ENCODE peak calls at places on chromosomes 12 and 14, in five cellular contexts. N is HepG2, F is Panc1, S is stomach, V is esophagus muscularis mucosa. A is an unnamed sample.

GRCh38 chr12:132284618-132285310 is 44.6 kb downstream of the GALNT9 start:
- DNase-seq in N (no peak), V (no peak), F (no peak), S (no peak), A (no peak)

GRCh38 chr14:92439551-92440344 is 73.8 kb upstream of the RIN3 start:
- DNase-seq in F (no peak), S (no peak), N (no peak), V (no peak), A (no peak)

GRCh38 chr12:109871678-109872314 is 8.5 kb downstream of the GLTP start:
- DNase-seq in N (peak), V (no peak), S (peak), F (no peak), A (no peak)

GRCh38 chr14:55129428-55130193 is 559 bp downstream of the LGALS3 start:
- DNase-seq in N (peak), S (peak), V (peak), F (no peak), A (peak)

GRCh38 chr12:2876431-2877046 is 435 bp downstream of the FOXM1 start:
- DNase-seq in V (no peak), S (no peak), N (no peak), F (no peak), A (peak)

GRCh38 chr12:26378721-26379120 is 183.3 kb downstream of the SSPN start:
- DNase-seq in F (no peak), V (no peak), S (no peak), N (no peak), A (no peak)

GRCh38 chr12:66662179-66662578 is 16.7 kb downstream of the GRIP1 start:
- DNase-seq in F (no peak), V (no peak), N (no peak), S (no peak), A (no peak)

GRCh38 chr14:93041002-93041401 is 74.7 kb downstream of the ITPK1 start:
- DNase-seq in S (no peak), F (no peak), N (no peak), V (no peak), A (no peak)

GRCh38 chr14:60061371-60061770 is 30.4 kb upstream of the PCNX4 start:
- DNase-seq in V (no peak), F (no peak), N (no peak), S (no peak), A (no peak)

GRCh38 chr12:13103391-13104033 is at the start of gene GSG1:
- DNase-seq in V (peak), N (no peak), S (no peak), F (no peak), A (no peak)

GRCh38 chr12:83514372-83514771 is 827.7 kb downstream of the TMTC2 start:
- DNase-seq in S (no peak), V (no peak), N (no peak), F (no peak), A (no peak)

GRCh38 chr12:13126494-13126893 is 23.0 kb upstream of the GSG1 start:
- DNase-seq in V (no peak), S (no peak), F (no peak), N (no peak), A (no peak)

GRCh38 chr12:115163710-115164109 is 479.7 kb upstream of the TBX3 start:
- DNase-seq in N (no peak), F (no peak), S (no peak), V (peak), A (no peak)

GRCh38 chr14:35414365-35414764 is 9.8 kb upstream of the NFKBIA start:
- DNase-seq in S (no peak), V (no peak), F (no peak), N (no peak), A (no peak)

GRCh38 chr12:129659927-129660326 is 243.9 kb downstream of the TMEM132D start:
- DNase-seq in N (no peak), S (no peak), V (no peak), F (no peak), A (no peak)

GRCh38 chr14:71196921-71197320 is 289.7 kb downstream of the PCNX1 start:
- DNase-seq in S (no peak), F (no peak), N (no peak), V (no peak), A (no peak)

GRCh38 chr12:27530157-27530922 is 6.3 kb downstream of the PPFIBP1 start:
- DNase-seq in F (no peak), S (no peak), V (no peak), N (no peak), A (no peak)

GRCh38 chr12:94954029-94954685 is 49.3 kb downstream of the NDUFA12 start:
- DNase-seq in S (no peak), N (no peak), V (no peak), F (no peak), A (no peak)

GRCh38 chr12:5185435-5186069 is 141.9 kb downstream of the KCNA5 start:
- DNase-seq in N (no peak), V (no peak), S (no peak), F (no peak), A (no peak)

GRCh38 chr12:120220838-120221575 is 20.1 kb upstream of the RPLP0 start:
- DNase-seq in V (no peak), S (no peak), F (no peak), N (peak), A (no peak)

GRCh38 chr14:100144996-100145646 is 14.3 kb downstream of the DEGS2 start:
- DNase-seq in F (no peak), S (peak), N (peak), V (no peak), A (no peak)

GRCh38 chr12:115508990-115509389 is 768.5 kb downstream of the MED13L start:
- DNase-seq in F (no peak), S (no peak), V (no peak), N (no peak), A (no peak)

GRCh38 chr12:124344526-124344925 is 49.6 kb downstream of the RFLNA start:
- DNase-seq in V (no peak), F (no peak), S (no peak), N (no peak), A (no peak)

GRCh38 chr12:91381309-91381804 is 198.7 kb upstream of the DCN start:
- DNase-seq in V (no peak), N (no peak), S (peak), F (no peak), A (peak)

DNA sequence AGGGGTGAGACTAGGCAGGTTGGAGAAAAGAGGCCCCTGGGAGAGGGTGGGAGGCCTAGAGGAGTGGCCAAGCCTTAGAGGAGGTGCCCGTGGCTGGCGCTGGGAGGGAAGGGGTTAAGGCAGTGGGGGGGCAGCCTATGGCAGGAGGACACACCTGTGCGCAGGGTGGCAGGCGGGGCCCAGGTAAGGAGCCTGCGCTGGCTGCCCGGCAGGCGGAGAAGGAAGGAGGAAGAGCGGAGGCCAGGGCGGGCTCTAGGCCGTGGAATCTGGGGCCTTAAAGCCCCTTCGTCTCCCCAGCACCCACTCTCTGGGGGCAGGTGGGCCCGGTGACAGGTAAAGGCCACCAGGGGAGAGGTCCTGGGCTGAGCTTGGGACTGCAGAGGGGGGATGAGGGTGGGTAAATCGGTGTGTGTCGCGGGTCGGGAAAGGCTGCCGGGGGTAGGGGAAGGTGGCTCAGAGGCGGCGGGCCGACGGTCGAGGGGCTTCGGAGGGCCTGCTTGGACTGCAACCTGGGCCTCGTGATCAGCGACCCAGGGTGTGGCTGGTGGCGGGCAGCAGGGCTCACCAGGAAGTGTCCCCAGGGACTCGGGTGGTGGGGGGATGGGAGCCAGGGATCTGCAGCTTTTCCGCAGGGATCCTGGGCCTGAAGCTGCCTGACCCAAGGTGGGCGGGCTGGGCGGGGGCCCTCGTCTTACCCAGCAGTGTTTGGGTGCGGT is 7.3 kb downstream of the PHB2 start:
- DNase-seq in F (no peak), V (no peak), N (no peak), S (peak), A (no peak)
- TF ChIP-seq POLR2AphosphoS5 in F (no peak), V (no peak), N (no peak), S (peak), A (no peak)

GRCh38 chr12:46553911-46554310 is 181.3 kb upstream of the SLC38A2 start:
- DNase-seq in S (no peak), F (no peak), V (no peak), N (no peak), A (no peak)

GRCh38 chr12:46556105-46556559 is 183.6 kb upstream of the SLC38A2 start:
- DNase-seq in V (no peak), S (no peak), F (peak), N (peak), A (no peak)

GRCh38 chr12:46553266-46553665 is 180.7 kb upstream of the SLC38A2 start:
- DNase-seq in F (no peak), V (no peak), S (no peak), N (peak), A (no peak)

GRCh38 chr12:46555379-46555778 is 182.8 kb upstream of the SLC38A2 start:
- DNase-seq in V (no peak), S (no peak), N (no peak), F (no peak), A (no peak)

DNA sequence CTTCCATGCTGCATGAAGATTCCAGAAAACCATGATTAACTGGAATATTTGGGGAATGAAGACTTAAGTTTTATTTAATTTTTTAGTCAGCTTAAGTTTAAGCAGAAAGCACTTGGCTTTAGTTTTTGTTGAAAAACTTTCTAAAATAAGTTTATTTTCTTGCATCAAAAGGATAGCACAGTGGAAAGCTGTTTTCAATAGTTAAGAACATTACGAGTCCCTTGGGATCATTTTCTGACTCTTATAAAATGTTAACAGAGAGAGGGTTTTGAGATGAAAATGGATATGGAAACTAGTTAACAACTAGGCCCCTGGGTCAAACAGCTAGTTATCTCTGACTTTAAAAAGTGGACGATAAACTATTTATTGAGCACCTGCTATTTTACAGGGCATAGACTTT is 181.9 kb upstream of the SLC38A2 start:
- DNase-seq in F (no peak), S (no peak), N (no peak), V (no peak), A (no peak)
- TF ChIP-seq POLR2AphosphoS5 in F (no peak), S (no peak), N (no peak), V (no peak), A (no peak)

GRCh38 chr14:22887260-22887989 is 4.4 kb downstream of the REM2 start:
- DNase-seq in V (no peak), S (peak), F (peak), N (no peak), A (no peak)
- TF ChIP-seq POLR2AphosphoS5 in V (no peak), S (peak), F (peak), N (no peak), A (peak)

GRCh38 chr14:94969766-94970165 is 187.6 kb downstream of the DICER1 start:
- DNase-seq in F (no peak), V (peak), N (no peak), S (no peak), A (no peak)

GRCh38 chr14:94974422-94974821 is 182.9 kb downstream of the DICER1 start:
- DNase-seq in S (no peak), N (no peak), V (no peak), F (no peak), A (no peak)

GRCh38 chr14:94974893-94975292 is 182.4 kb downstream of the DICER1 start:
- DNase-seq in F (no peak), S (no peak), N (no peak), V (peak), A (no peak)

GRCh38 chr14:94971750-94972149 is 185.6 kb downstream of the DICER1 start:
- DNase-seq in S (peak), N (no peak), V (peak), F (no peak), A (no peak)

GRCh38 chr14:94970937-94971730 is 186.2 kb downstream of the DICER1 start:
- DNase-seq in S (no peak), N (no peak), F (no peak), V (peak), A (no peak)
- TF ChIP-seq POLR2AphosphoS5 in S (peak), N (no peak), F (no peak), V (no peak), A (no peak)

DNA sequence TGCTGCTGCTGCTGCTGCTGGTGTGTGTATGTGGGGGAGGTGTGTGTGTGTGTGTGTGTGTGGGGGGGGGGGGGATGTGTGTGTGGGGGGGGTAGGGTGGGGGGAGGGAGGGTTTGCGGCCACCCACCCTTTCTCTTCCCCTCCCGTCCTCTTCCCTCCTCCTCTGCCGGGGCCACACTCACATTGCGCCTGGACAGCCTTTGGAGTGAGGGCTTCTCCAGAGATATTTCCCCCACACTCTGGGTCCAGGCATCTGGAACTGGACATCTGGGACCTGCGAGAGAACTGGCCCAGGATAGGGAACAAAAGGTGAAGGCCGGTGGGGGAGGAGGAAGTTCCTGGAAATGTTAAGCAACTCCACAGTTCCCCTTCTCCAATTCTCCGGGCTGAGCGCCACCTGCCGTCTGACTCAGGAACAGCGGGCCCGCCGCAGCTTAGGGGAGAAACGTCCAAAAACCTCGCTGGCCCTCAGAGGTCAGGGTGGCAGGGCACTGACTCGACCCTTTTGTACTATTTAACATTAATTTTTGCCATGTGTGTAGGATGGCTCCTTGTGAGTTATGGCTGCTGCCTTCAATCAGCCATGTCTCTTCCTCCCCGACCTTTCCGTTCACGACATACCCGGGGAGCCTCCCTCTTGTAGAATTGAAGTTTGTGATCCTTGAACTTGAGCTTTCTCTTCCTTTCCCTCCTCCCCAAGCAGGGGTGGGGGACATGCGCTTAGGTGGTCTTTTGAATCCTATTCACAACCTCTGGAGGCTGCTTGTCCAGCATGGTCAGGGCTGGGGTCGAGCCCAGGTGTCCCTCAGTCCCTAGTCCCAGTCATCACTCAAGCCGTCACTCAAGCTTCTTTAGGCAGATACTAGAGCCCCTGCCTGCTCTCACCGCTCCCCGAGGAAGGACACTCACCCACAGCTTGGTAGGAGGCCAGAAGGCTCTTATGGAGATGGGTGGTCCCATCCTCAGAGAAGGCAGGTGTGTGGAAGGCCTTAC is at the start of gene C1RL:
- DNase-seq in N (peak), S (peak), V (peak), F (peak), A (no peak)
- TF ChIP-seq POLR2AphosphoS5 in N (peak), S (peak), V (peak), F (no peak), A (no peak)

DNA sequence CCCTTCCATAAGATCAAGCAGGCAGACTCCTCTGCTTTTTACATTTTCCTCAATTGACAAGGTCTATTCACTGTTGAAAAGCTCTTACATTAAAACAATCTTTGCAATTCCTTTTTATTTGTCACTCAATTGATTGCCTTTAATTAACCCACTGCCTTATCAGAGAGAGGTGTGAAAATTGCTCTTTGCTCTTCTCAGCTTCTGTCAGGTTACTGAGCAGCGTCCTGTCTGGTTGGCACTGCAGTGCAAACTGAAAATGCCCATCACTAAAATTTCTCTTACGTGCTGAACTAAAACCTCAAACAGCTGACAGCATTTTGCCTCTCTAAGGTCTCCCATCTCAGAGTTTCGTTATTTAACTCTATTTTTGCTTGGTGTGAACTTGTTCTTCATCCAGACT is 504.1 kb upstream of the ATXN7L3B start:
- DNase-seq in V (no peak), S (no peak), N (no peak), F (no peak), A (no peak)
- TF ChIP-seq POLR2AphosphoS5 in V (no peak), S (no peak), N (no peak), F (no peak), A (no peak)